ENCODE peak calls at places on chromosomes 4 and X, in nine cellular contexts. C, Y, E, B, N, U, S, F and T are unnamed samples.
A peak's percentile ranks its signal among the peaks of the same experiment; 100 is the strongest.

GRCh38 chr4:37722000-37722638 is 35.9 kb upstream of the RELL1 start:
- DNase-seq in C (no peak), B (no peak), S (no peak), N (no peak), Y (no peak), F (no peak), E (no peak), U (no peak), T (no peak)

GRCh38 chrX:48960291-48960690 is 2.9 kb upstream of the OTUD5 start:
- DNase-seq in C (no peak), F (no peak), U (no peak), N (no peak), S (no peak), Y (no peak), B (no peak), E (no peak), T (no peak)

GRCh38 chr4:41832961-41833360 is 84.4 kb upstream of the PHOX2B start:
- DNase-seq in S (no peak), B (peak; percentile 74), F (no peak), C (no peak), Y (no peak), N (no peak), U (no peak), E (no peak), T (no peak)

GRCh38 chr4:4851906-4852305 is 7.6 kb upstream of the MSX1 start:
- DNase-seq in Y (no peak), U (no peak), S (no peak), B (no peak), C (no peak), F (no peak), N (no peak), E (no peak), T (no peak)

GRCh38 chrX:100409316-100410082 is 574 bp downstream of the PCDH19 start:
- DNase-seq in E (no peak), B (no peak), S (no peak), N (no peak), C (no peak), U (no peak), F (no peak), Y (no peak), T (no peak)

GRCh38 chr4:52172166-52172565 is 121.1 kb downstream of the SPATA18 start:
- DNase-seq in U (no peak), S (no peak), B (no peak), C (no peak), N (no peak), Y (no peak), E (no peak), F (no peak), T (no peak)

GRCh38 chr4:73067971-73068394 is 1.5 kb downstream of the COX18 start:
- DNase-seq in S (no peak), U (peak; percentile 65), E (no peak), N (no peak), Y (no peak), C (no peak), F (no peak), B (peak; percentile 16), T (no peak)

GRCh38 chr4:164012396-164013027 is 518.0 kb downstream of the TMA16 start:
- DNase-seq in S (no peak), B (peak; percentile 55), E (peak; percentile 10), N (no peak), F (peak; percentile 18), Y (no peak), U (no peak), C (no peak), T (peak; percentile 4)

GRCh38 chr4:103067841-103068547 is 8.6 kb downstream of the SLC9B2 start:
- DNase-seq in U (no peak), F (no peak), C (no peak), S (no peak), B (no peak), E (no peak), N (no peak), Y (no peak), T (no peak)

GRCh38 chr4:82578935-82579334 is 17.1 kb upstream of the TMEM150C start:
- DNase-seq in F (no peak), E (peak; percentile 30), C (no peak), U (no peak), Y (no peak), B (no peak), S (no peak), N (no peak), T (no peak)

GRCh38 chr4:108484187-108484586 is 136.2 kb upstream of the RPL34 start:
- DNase-seq in N (no peak), E (no peak), S (no peak), U (peak; percentile 27), B (no peak), C (no peak), Y (no peak), F (no peak), T (no peak)

GRCh38 chr4:152073738-152074137 is 312.9 kb upstream of the GATB start:
- DNase-seq in C (no peak), B (no peak), Y (peak; percentile 28), F (peak; percentile 42), N (no peak), U (no peak), E (no peak), S (no peak), T (no peak)